ENCODE peak calls at places on chromosomes 3 and 15, in five cellular contexts. One of them, this sample, is unnamed.

GRCh38 chr15:57393081-57393480 is 16.8 kb downstream of the CGNL1 start:
- DNase-seq in cardiac muscle cell: no peak
- DNase-seq in CD8-positive, alpha-beta T cell: no peak
- DNase-seq in thoracic aorta: no peak
- DNase-seq in prostate gland: no peak
- DNase-seq in this sample: no peak

GRCh38 chr3:195096053-195096452 is 174.9 kb downstream of the XXYLT1 start:
- DNase-seq in cardiac muscle cell: no peak
- DNase-seq in CD8-positive, alpha-beta T cell: no peak
- DNase-seq in thoracic aorta: no peak
- DNase-seq in prostate gland: no peak
- DNase-seq in this sample: no peak

GRCh38 chr3:129608087-129608935 is 1.8 kb upstream of the PLXND1 start:
- DNase-seq in cardiac muscle cell: peak; percentile 74
- DNase-seq in CD8-positive, alpha-beta T cell: no peak
- DNase-seq in thoracic aorta: no peak
- DNase-seq in prostate gland: no peak
- DNase-seq in this sample: no peak

GRCh38 chr15:68658151-68658550 is 79.4 kb downstream of the CORO2B start:
- DNase-seq in cardiac muscle cell: no peak
- DNase-seq in CD8-positive, alpha-beta T cell: no peak
- DNase-seq in thoracic aorta: no peak
- DNase-seq in prostate gland: no peak
- DNase-seq in this sample: no peak

GRCh38 chr15:67116742-67117141 is 51.3 kb downstream of the SMAD3 start:
- DNase-seq in cardiac muscle cell: no peak
- DNase-seq in CD8-positive, alpha-beta T cell: no peak
- DNase-seq in thoracic aorta: no peak
- DNase-seq in prostate gland: no peak
- DNase-seq in this sample: no peak

GRCh38 chr15:53836618-53837017 is 77.2 kb upstream of the WDR72 start:
- DNase-seq in cardiac muscle cell: no peak
- DNase-seq in CD8-positive, alpha-beta T cell: no peak
- DNase-seq in thoracic aorta: no peak
- DNase-seq in prostate gland: no peak
- DNase-seq in this sample: no peak

GRCh38 chr15:63369296-63369695 is 12.3 kb downstream of the CA12 start:
- DNase-seq in cardiac muscle cell: no peak
- DNase-seq in CD8-positive, alpha-beta T cell: no peak
- DNase-seq in thoracic aorta: no peak
- DNase-seq in prostate gland: no peak
- DNase-seq in this sample: no peak

GRCh38 chr15:52651868-52652267 is 27.3 kb downstream of the ATOSA start:
- DNase-seq in cardiac muscle cell: peak; percentile 95
- DNase-seq in CD8-positive, alpha-beta T cell: peak; percentile 17
- DNase-seq in thoracic aorta: peak; percentile 5
- DNase-seq in prostate gland: peak; percentile 72
- DNase-seq in this sample: peak; percentile 82

GRCh38 chr15:68781766-68782588 is 38.7 kb downstream of the ANP32A start:
- DNase-seq in cardiac muscle cell: no peak
- DNase-seq in CD8-positive, alpha-beta T cell: peak; percentile 40
- DNase-seq in thoracic aorta: peak; percentile 24
- DNase-seq in prostate gland: no peak
- DNase-seq in this sample: no peak

GRCh38 chr3:179969525-179969924 is 67.2 kb downstream of the PEX5L start:
- DNase-seq in cardiac muscle cell: no peak
- DNase-seq in CD8-positive, alpha-beta T cell: no peak
- DNase-seq in thoracic aorta: no peak
- DNase-seq in prostate gland: no peak
- DNase-seq in this sample: no peak

GRCh38 chr15:90643301-90643632 is 73.9 kb upstream of the BLM start:
- DNase-seq in cardiac muscle cell: no peak
- DNase-seq in CD8-positive, alpha-beta T cell: no peak
- DNase-seq in thoracic aorta: no peak
- DNase-seq in prostate gland: no peak
- DNase-seq in this sample: no peak

GRCh38 chr15:94666553-94666952 is 435.2 kb downstream of the MCTP2 start:
- DNase-seq in cardiac muscle cell: no peak
- DNase-seq in CD8-positive, alpha-beta T cell: no peak
- DNase-seq in thoracic aorta: no peak
- DNase-seq in prostate gland: no peak
- DNase-seq in this sample: no peak

GRCh38 chr15:58559904-58560588 is 128.3 kb downstream of the LIPC start:
- DNase-seq in cardiac muscle cell: no peak
- DNase-seq in CD8-positive, alpha-beta T cell: no peak
- DNase-seq in thoracic aorta: no peak
- DNase-seq in prostate gland: no peak
- DNase-seq in this sample: no peak

GRCh38 chr15:29139540-29140459 is 129.8 kb downstream of the NSMCE3 start:
- DNase-seq in cardiac muscle cell: peak; percentile 56
- DNase-seq in CD8-positive, alpha-beta T cell: peak; percentile 48
- DNase-seq in thoracic aorta: no peak
- DNase-seq in prostate gland: peak; percentile 17
- DNase-seq in this sample: no peak

GRCh38 chr3:186700267-186700666 is 16.9 kb upstream of the KNG1 start:
- DNase-seq in cardiac muscle cell: no peak
- DNase-seq in CD8-positive, alpha-beta T cell: no peak
- DNase-seq in thoracic aorta: no peak
- DNase-seq in prostate gland: no peak
- DNase-seq in this sample: no peak

GRCh38 chr15:29066310-29066709 is 180.5 kb downstream of the APBA2 start:
- DNase-seq in cardiac muscle cell: no peak
- DNase-seq in CD8-positive, alpha-beta T cell: no peak
- DNase-seq in thoracic aorta: no peak
- DNase-seq in prostate gland: no peak
- DNase-seq in this sample: no peak

GRCh38 chr3:168088106-168088722 is 7.5 kb downstream of the GOLIM4 start:
- DNase-seq in cardiac muscle cell: no peak
- DNase-seq in CD8-positive, alpha-beta T cell: no peak
- DNase-seq in thoracic aorta: no peak
- DNase-seq in prostate gland: no peak
- DNase-seq in this sample: no peak

GRCh38 chr3:114213669-114214541 is 23.5 kb downstream of the ZNF80 start:
- DNase-seq in cardiac muscle cell: peak; percentile 60
- DNase-seq in CD8-positive, alpha-beta T cell: peak; percentile 74
- DNase-seq in thoracic aorta: peak; percentile 27
- DNase-seq in prostate gland: no peak
- DNase-seq in this sample: peak; percentile 91

GRCh38 chr3:54123538-54124196 is 1.3 kb downstream of the CACNA2D3 start:
- DNase-seq in cardiac muscle cell: peak; percentile 39
- DNase-seq in CD8-positive, alpha-beta T cell: no peak
- DNase-seq in thoracic aorta: no peak
- DNase-seq in prostate gland: no peak
- DNase-seq in this sample: no peak

GRCh38 chr15:74490339-74490689 is 29.4 kb upstream of the UBL7 start:
- DNase-seq in cardiac muscle cell: no peak
- DNase-seq in CD8-positive, alpha-beta T cell: no peak
- DNase-seq in thoracic aorta: no peak
- DNase-seq in prostate gland: no peak
- DNase-seq in this sample: no peak

GRCh38 chr3:126450219-126450618 is 25.5 kb downstream of the ZXDC start:
- DNase-seq in cardiac muscle cell: no peak
- DNase-seq in CD8-positive, alpha-beta T cell: no peak
- DNase-seq in thoracic aorta: no peak
- DNase-seq in prostate gland: no peak
- DNase-seq in this sample: no peak

GRCh38 chr15:47806008-47806407 is 88.7 kb downstream of the SEMA6D start:
- DNase-seq in cardiac muscle cell: no peak
- DNase-seq in CD8-positive, alpha-beta T cell: no peak
- DNase-seq in thoracic aorta: no peak
- DNase-seq in prostate gland: no peak
- DNase-seq in this sample: no peak

GRCh38 chr3:104214277-104214676 is 1152.4 kb upstream of the ALCAM start:
- DNase-seq in cardiac muscle cell: no peak
- DNase-seq in CD8-positive, alpha-beta T cell: no peak
- DNase-seq in thoracic aorta: no peak
- DNase-seq in prostate gland: no peak
- DNase-seq in this sample: no peak

GRCh38 chr3:170372190-170372879 is 14.8 kb downstream of the SKIL start:
- DNase-seq in cardiac muscle cell: no peak
- DNase-seq in CD8-positive, alpha-beta T cell: no peak
- DNase-seq in thoracic aorta: no peak
- DNase-seq in prostate gland: no peak
- DNase-seq in this sample: no peak

GRCh38 chr15:33910741-33911140 is 57.6 kb upstream of the CHRM5 start:
- DNase-seq in cardiac muscle cell: peak; percentile 9
- DNase-seq in CD8-positive, alpha-beta T cell: no peak
- DNase-seq in thoracic aorta: no peak
- DNase-seq in prostate gland: no peak
- DNase-seq in this sample: no peak

GRCh38 chr3:13021141-13021933 is 51.9 kb downstream of the IQSEC1 start:
- DNase-seq in cardiac muscle cell: no peak
- DNase-seq in CD8-positive, alpha-beta T cell: no peak
- DNase-seq in thoracic aorta: no peak
- DNase-seq in prostate gland: no peak
- DNase-seq in this sample: no peak

GRCh38 chr15:100340721-100341661 is 784 bp downstream of the ADAMTS17 start:
- DNase-seq in cardiac muscle cell: no peak
- DNase-seq in CD8-positive, alpha-beta T cell: no peak
- DNase-seq in thoracic aorta: no peak
- DNase-seq in prostate gland: no peak
- DNase-seq in this sample: no peak

GRCh38 chr3:124606180-124606579 is 124.1 kb upstream of the UMPS start:
- DNase-seq in cardiac muscle cell: no peak
- DNase-seq in CD8-positive, alpha-beta T cell: no peak
- DNase-seq in thoracic aorta: no peak
- DNase-seq in prostate gland: no peak
- DNase-seq in this sample: no peak

GRCh38 chr3:73745429-73746247 is 120.9 kb upstream of the PDZRN3 start:
- DNase-seq in cardiac muscle cell: peak; percentile 26
- DNase-seq in CD8-positive, alpha-beta T cell: no peak
- DNase-seq in thoracic aorta: no peak
- DNase-seq in prostate gland: peak; percentile 25
- DNase-seq in this sample: no peak

GRCh38 chr3:126835472-126836219 is 131.6 kb downstream of the CHCHD6 start:
- DNase-seq in cardiac muscle cell: peak; percentile 34
- DNase-seq in CD8-positive, alpha-beta T cell: no peak
- DNase-seq in thoracic aorta: no peak
- DNase-seq in prostate gland: peak; percentile 49
- DNase-seq in this sample: peak; percentile 18

GRCh38 chr3:111763101-111763500 is 96.0 kb upstream of the PHLDB2 start:
- DNase-seq in cardiac muscle cell: no peak
- DNase-seq in CD8-positive, alpha-beta T cell: no peak
- DNase-seq in thoracic aorta: no peak
- DNase-seq in prostate gland: no peak
- DNase-seq in this sample: no peak

GRCh38 chr15:39638041-39638440 is 57.2 kb downstream of the THBS1 start:
- DNase-seq in cardiac muscle cell: no peak
- DNase-seq in CD8-positive, alpha-beta T cell: no peak
- DNase-seq in thoracic aorta: no peak
- DNase-seq in prostate gland: no peak
- DNase-seq in this sample: no peak

GRCh38 chr15:39641187-39641889 is 60.5 kb downstream of the THBS1 start:
- DNase-seq in cardiac muscle cell: no peak
- DNase-seq in CD8-positive, alpha-beta T cell: no peak
- DNase-seq in thoracic aorta: no peak
- DNase-seq in prostate gland: no peak
- DNase-seq in this sample: no peak

GRCh38 chr15:39642011-39642640 is 61.2 kb downstream of the THBS1 start:
- DNase-seq in cardiac muscle cell: peak; percentile 47
- DNase-seq in CD8-positive, alpha-beta T cell: no peak
- DNase-seq in thoracic aorta: no peak
- DNase-seq in prostate gland: no peak
- DNase-seq in this sample: no peak

GRCh38 chr15:39640665-39641064 is 59.8 kb downstream of the THBS1 start:
- DNase-seq in cardiac muscle cell: no peak
- DNase-seq in CD8-positive, alpha-beta T cell: no peak
- DNase-seq in thoracic aorta: no peak
- DNase-seq in prostate gland: no peak
- DNase-seq in this sample: no peak

GRCh38 chr15:39639037-39639436 is 58.2 kb downstream of the THBS1 start:
- DNase-seq in cardiac muscle cell: no peak
- DNase-seq in CD8-positive, alpha-beta T cell: no peak
- DNase-seq in thoracic aorta: no peak
- DNase-seq in prostate gland: no peak
- DNase-seq in this sample: no peak
- H3K4me3 ChIP-seq in cardiac muscle cell: no peak overlapping the region
- H3K4me3 ChIP-seq in CD8-positive, alpha-beta T cell: no peak overlapping the region
- H3K4me3 ChIP-seq in thoracic aorta: no peak overlapping the region
- H3K4me3 ChIP-seq in prostate gland: no peak overlapping the region
- H3K4me3 ChIP-seq in this sample: no peak overlapping the region

DNA sequence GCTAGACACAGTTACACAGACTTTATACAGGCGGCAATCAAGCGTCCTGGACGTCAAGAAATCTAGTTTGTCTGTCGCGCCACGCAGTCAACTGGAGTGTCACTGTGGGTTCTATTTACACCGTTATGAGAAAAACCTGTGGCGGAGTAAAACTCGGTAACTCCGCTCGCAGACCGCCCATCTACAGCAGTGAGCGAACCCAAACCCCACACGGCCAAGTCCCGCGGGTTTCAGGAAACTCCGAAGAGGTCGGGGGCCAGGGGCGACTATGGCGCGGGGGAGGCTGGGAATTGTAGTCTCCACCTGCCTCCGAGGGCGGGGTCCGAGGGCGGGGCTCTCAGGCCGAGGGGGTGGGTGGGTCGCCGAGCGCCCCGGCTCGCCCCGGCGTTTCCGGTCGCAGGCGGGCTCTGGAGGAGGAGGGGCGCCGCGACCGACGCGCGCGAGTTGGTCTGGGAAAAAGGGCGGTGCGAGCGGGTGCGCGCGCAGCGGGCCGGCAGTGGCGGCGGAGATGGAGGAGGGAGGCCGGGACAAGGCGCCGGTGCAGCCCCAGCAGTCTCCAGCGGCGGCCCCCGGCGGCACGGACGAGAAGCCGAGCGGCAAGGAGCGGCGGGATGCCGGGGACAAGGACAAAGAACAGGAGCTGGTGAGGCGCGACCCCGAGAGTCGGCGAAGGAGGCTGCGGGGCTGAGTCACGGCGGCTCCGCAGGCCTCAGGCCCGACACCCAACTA is at the start of gene PSMD2:
- DNase-seq in cardiac muscle cell: peak; percentile 98
- DNase-seq in CD8-positive, alpha-beta T cell: peak; percentile 98
- DNase-seq in thoracic aorta: peak; percentile 88
- DNase-seq in prostate gland: peak; percentile 96
- DNase-seq in this sample: peak; percentile 73
- TF ChIP-seq CTCF in cardiac muscle cell: no peak
- TF ChIP-seq CTCF in CD8-positive, alpha-beta T cell: no peak
- TF ChIP-seq CTCF in thoracic aorta: no peak
- TF ChIP-seq CTCF in prostate gland: peak; percentile 20
- TF ChIP-seq CTCF in this sample: no peak

DNA sequence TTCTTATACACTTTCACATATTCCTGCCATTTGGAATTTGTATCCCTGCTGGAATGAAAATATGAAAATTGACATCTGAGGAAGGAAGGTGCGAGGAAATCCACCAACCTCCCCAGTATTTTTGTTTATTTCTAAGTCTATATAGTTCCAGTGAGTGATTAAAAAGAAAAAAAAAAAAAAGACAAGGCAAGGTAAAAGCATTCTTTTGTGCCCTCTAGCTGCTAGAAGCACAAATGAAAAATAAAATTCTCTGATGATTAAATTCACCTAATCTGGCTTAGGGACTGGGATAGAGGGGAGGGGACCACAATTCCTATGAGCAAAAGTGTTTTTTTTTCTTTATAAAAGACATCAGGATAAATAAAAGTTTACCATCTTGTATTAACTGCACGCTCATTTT is 370.9 kb downstream of the NR2F2 start:
- DNase-seq in cardiac muscle cell: no peak
- DNase-seq in CD8-positive, alpha-beta T cell: no peak
- DNase-seq in thoracic aorta: no peak
- DNase-seq in prostate gland: no peak
- DNase-seq in this sample: no peak
- H3K27me3 ChIP-seq in cardiac muscle cell: no peaks in the 10 kb centered on the region
- H3K27me3 ChIP-seq in CD8-positive, alpha-beta T cell: no peaks in the 10 kb centered on the region
- H3K27me3 ChIP-seq in thoracic aorta: no peaks in the 10 kb centered on the region
- H3K27me3 ChIP-seq in prostate gland: no peaks in the 10 kb centered on the region
- H3K27me3 ChIP-seq in this sample: no peaks in the 10 kb centered on the region

GRCh38 chr3:160927620-160928019 is 171.6 kb downstream of the PPM1L start:
- DNase-seq in cardiac muscle cell: no peak
- DNase-seq in CD8-positive, alpha-beta T cell: no peak
- DNase-seq in thoracic aorta: no peak
- DNase-seq in prostate gland: no peak
- DNase-seq in this sample: no peak
- H3K4me3 ChIP-seq in cardiac muscle cell: no peak overlapping the region
- H3K4me3 ChIP-seq in CD8-positive, alpha-beta T cell: no peak overlapping the region
- H3K4me3 ChIP-seq in thoracic aorta: no peak overlapping the region
- H3K4me3 ChIP-seq in prostate gland: no peak overlapping the region
- H3K4me3 ChIP-seq in this sample: no peak overlapping the region

This sample was measured in kidney epithelial cell.